ENCODE peak calls at places on chromosomes 7 and 10, in seven cellular contexts. E, D, G, A, T, Q and H are unnamed samples.

GRCh38 chr7:6294839-6295238 is 22.4 kb upstream of the CYTH3 start:
- DNase-seq in E (no peak), D (no peak), G (no peak), Q (no peak), A (no peak), T (no peak), H (no peak)

GRCh38 chr10:133467286-133467911 is 13.7 kb downstream of the SCART1 start:
- DNase-seq in T (no peak), Q (no peak), A (peak), G (no peak), E (no peak), D (no peak), H (no peak)

GRCh38 chr7:134372858-134373257 is 56.1 kb upstream of the SLC35B4 start:
- DNase-seq in E (no peak), T (no peak), A (no peak), D (no peak), Q (no peak), G (no peak), H (no peak)

GRCh38 chr10:14545827-14546226 is 215.1 kb upstream of the FRMD4A start:
- DNase-seq in E (peak), T (peak), D (peak), G (no peak), Q (no peak), A (no peak), H (peak)

GRCh38 chr10:3512263-3512662 is 272.7 kb downstream of the KLF6 start:
- DNase-seq in G (no peak), Q (no peak), A (no peak), E (no peak), D (no peak), T (no peak), H (no peak)

GRCh38 chr7:130352335-130353074 is 7.9 kb downstream of the CPA5 start:
- DNase-seq in D (no peak), A (no peak), E (peak), G (no peak), Q (no peak), T (peak), H (peak)

GRCh38 chr7:51090411-51090810 is 226.2 kb downstream of the COBL start:
- DNase-seq in T (no peak), G (no peak), Q (no peak), A (no peak), E (no peak), D (no peak), H (no peak)

GRCh38 chr10:10044959-10045764 is 972.5 kb upstream of the CELF2 start:
- DNase-seq in T (no peak), Q (no peak), E (no peak), D (no peak), A (no peak), G (no peak), H (no peak)

GRCh38 chr10:29731760-29732159 is 97.0 kb upstream of the SVIL start:
- DNase-seq in G (no peak), Q (peak), E (no peak), D (no peak), T (peak), A (no peak), H (no peak)

GRCh38 chr7:55138663-55139062 is 119.8 kb downstream of the EGFR start:
- DNase-seq in G (no peak), E (no peak), A (no peak), D (no peak), Q (no peak), T (no peak), H (no peak)

GRCh38 chr7:4080954-4081353 is 601.1 kb upstream of the FOXK1 start:
- DNase-seq in E (no peak), D (no peak), G (no peak), A (no peak), Q (no peak), T (no peak), H (no peak)

GRCh38 chr10:93999401-93999851 is 5.7 kb downstream of the PLCE1 start:
- DNase-seq in A (no peak), D (no peak), G (no peak), E (peak), Q (no peak), T (peak), H (peak)

GRCh38 chr7:128394904-128395496 is 14.8 kb downstream of the IMPDH1 start:
- DNase-seq in Q (no peak), T (no peak), G (no peak), A (no peak), E (no peak), D (no peak), H (no peak)

GRCh38 chr7:51121945-51122425 is 194.6 kb downstream of the COBL start:
- DNase-seq in D (no peak), T (no peak), E (no peak), G (no peak), Q (no peak), A (peak), H (no peak)

GRCh38 chr7:1815051-1815481 is 145.0 kb downstream of the ELFN1 start:
- DNase-seq in T (no peak), Q (no peak), G (no peak), E (no peak), A (no peak), D (no peak), H (no peak)

GRCh38 chr10:11986593-11987216 is 55.9 kb downstream of the UPF2 start:
- DNase-seq in G (peak), Q (peak), D (peak), T (peak), E (peak), A (peak), H (peak)

GRCh38 chr7:106283831-106284515 is 810 bp downstream of the NAMPT start:
- DNase-seq in T (peak), A (peak), D (no peak), G (peak), Q (peak), E (peak), H (peak)

GRCh38 chr10:3935141-3935540 is 150.1 kb upstream of the KLF6 start:
- DNase-seq in E (peak), G (no peak), A (peak), D (no peak), T (peak), Q (peak), H (peak)

GRCh38 chr7:55127622-55128081 is 108.8 kb downstream of the EGFR start:
- DNase-seq in T (peak), G (no peak), Q (no peak), E (peak), D (no peak), A (no peak), H (peak)

GRCh38 chr10:23432161-23432560 is 6.7 kb upstream of the OTUD1 start:
- DNase-seq in A (no peak), Q (no peak), D (no peak), E (no peak), T (peak), G (no peak), H (peak)

GRCh38 chr10:68242051-68242450 is 10.1 kb upstream of the ATOH7 start:
- DNase-seq in G (no peak), T (no peak), Q (no peak), E (peak), D (no peak), A (no peak), H (no peak)

GRCh38 chr7:8263048-8263447 is 1.1 kb upstream of the ICA1 start:
- DNase-seq in D (no peak), A (no peak), G (no peak), Q (no peak), E (no peak), T (no peak), H (no peak)

GRCh38 chr7:88169717-88170320 is 50.0 kb downstream of the SRI start:
- DNase-seq in T (peak), A (no peak), E (peak), Q (no peak), D (no peak), G (no peak), H (no peak)

GRCh38 chr7:15503603-15504280 is 58.1 kb downstream of the AGMO start:
- DNase-seq in T (peak), D (no peak), G (no peak), A (no peak), Q (no peak), E (no peak), H (peak)